ENCODE peak calls at places on chromosomes 13 and 19, in six cellular contexts. One of them, this sample, is unnamed.

GRCh38 chr13:46615888-46616531 is 63.0 kb downstream of the LRCH1 start:
- DNase-seq in M059J: peak
- DNase-seq in EL: peak
- DNase-seq in AML-193: no peak
- DNase-seq in neural crest cell: no peak
- DNase-seq in amniotic stem cell: no peak
- DNase-seq in this sample: no peak

GRCh38 chr13:73215807-73216206 is 157.0 kb downstream of the KLF5 start:
- DNase-seq in M059J: peak
- DNase-seq in EL: peak
- DNase-seq in AML-193: no peak
- DNase-seq in neural crest cell: no peak
- DNase-seq in amniotic stem cell: peak
- DNase-seq in this sample: no peak

GRCh38 chr13:53112522-53112921 is 83.9 kb downstream of the OLFM4 start:
- DNase-seq in M059J: no peak
- DNase-seq in EL: no peak
- DNase-seq in AML-193: no peak
- DNase-seq in neural crest cell: no peak
- DNase-seq in amniotic stem cell: no peak
- DNase-seq in this sample: no peak

GRCh38 chr19:27972291-27973040 is 1240.5 kb downstream of the UQCRFS1 start:
- DNase-seq in M059J: peak
- DNase-seq in EL: peak
- DNase-seq in AML-193: no peak
- DNase-seq in neural crest cell: no peak
- DNase-seq in amniotic stem cell: no peak
- DNase-seq in this sample: no peak

GRCh38 chr19:281156-281853 is 9.9 kb downstream of the PLPP2 start:
- DNase-seq in M059J: no peak
- DNase-seq in EL: no peak
- DNase-seq in AML-193: no peak
- DNase-seq in neural crest cell: no peak
- DNase-seq in amniotic stem cell: no peak
- DNase-seq in this sample: peak

GRCh38 chr13:30142502-30143211 is 164.7 kb downstream of the KATNAL1 start:
- DNase-seq in M059J: peak
- DNase-seq in EL: peak
- DNase-seq in AML-193: no peak
- DNase-seq in neural crest cell: no peak
- DNase-seq in amniotic stem cell: peak
- DNase-seq in this sample: peak

GRCh38 chr13:27830010-27830409 is 37.7 kb downstream of the GSX1 start:
- DNase-seq in M059J: no peak
- DNase-seq in EL: peak
- DNase-seq in AML-193: peak
- DNase-seq in neural crest cell: peak
- DNase-seq in amniotic stem cell: no peak
- DNase-seq in this sample: peak

GRCh38 chr19:37007587-37008220 is 70.5 kb upstream of the ZNF420 start:
- DNase-seq in M059J: no peak
- DNase-seq in EL: no peak
- DNase-seq in AML-193: no peak
- DNase-seq in neural crest cell: no peak
- DNase-seq in amniotic stem cell: no peak
- DNase-seq in this sample: peak

GRCh38 chr19:44762033-44762432 is 13.5 kb downstream of the BCL3 start:
- DNase-seq in M059J: no peak
- DNase-seq in EL: no peak
- DNase-seq in AML-193: no peak
- DNase-seq in neural crest cell: no peak
- DNase-seq in amniotic stem cell: no peak
- DNase-seq in this sample: no peak

GRCh38 chr13:44703371-44703770 is 127.2 kb upstream of the TSC22D1 start:
- DNase-seq in M059J: peak
- DNase-seq in EL: peak
- DNase-seq in AML-193: no peak
- DNase-seq in neural crest cell: no peak
- DNase-seq in amniotic stem cell: peak
- DNase-seq in this sample: no peak

GRCh38 chr19:17076539-17076919 is 952 bp downstream of the MYO9B start:
- DNase-seq in M059J: peak
- DNase-seq in EL: peak
- DNase-seq in AML-193: peak
- DNase-seq in neural crest cell: peak
- DNase-seq in amniotic stem cell: no peak
- DNase-seq in this sample: no peak

This sample was measured in psoas muscle.